ENCODE peak calls at places on chromosome 17, in four cellular contexts. N is neural progenitor cell, J is stomach, W is adrenal gland. G is an unnamed sample. For H3K9me3, the result is how much of the 10 kb centered on the place peaks cover.

GRCh38 chr17:20896153-20896649 is 146.6 kb downstream of the USP22 start:
- DNase-seq in N (no peak), J (peak), W (peak), G (no peak)

GRCh38 chr17:235831-236640 is 54.6 kb upstream of the DOC2B start:
- DNase-seq in N (no peak), J (no peak), W (peak), G (no peak)

GRCh38 chr17:6506679-6507231 is 49.6 kb downstream of the PITPNM3 start:
- DNase-seq in N (no peak), J (peak), W (no peak), G (no peak)

GRCh38 chr17:18314059-18314730 is 599 bp downstream of the TOP3A start:
- DNase-seq in N (peak), J (no peak), W (no peak), G (no peak)

GRCh38 chr17:29883497-29883896 is 46.5 kb downstream of the SSH2 start:
- DNase-seq in N (no peak), J (no peak), W (no peak), G (no peak)

GRCh38 chr17:40283662-40284061 is 4.0 kb upstream of the CDC6 start:
- DNase-seq in N (no peak), J (no peak), W (no peak), G (no peak)

GRCh38 chr17:80818871-80819270 is 172.8 kb upstream of the CHMP6 start:
- DNase-seq in N (no peak), J (no peak), W (no peak), G (no peak)

GRCh38 chr17:71632328-71632727 is 488.5 kb upstream of the SOX9 start:
- DNase-seq in N (no peak), J (no peak), W (no peak), G (no peak)

GRCh38 chr17:81037026-81037782 is 2.3 kb downstream of the BAIAP2 start:
- DNase-seq in N (no peak), J (peak), W (peak), G (no peak)

GRCh38 chr17:42920106-42920900 is 19.7 kb downstream of the G6PC1 start:
- DNase-seq in N (peak), J (no peak), W (no peak), G (no peak)

GRCh38 chr17:17990282-17990681 is 17.6 kb downstream of the DRC3 start:
- DNase-seq in N (no peak), J (no peak), W (peak), G (no peak)

GRCh38 chr17:2137342-2138098 is 82.6 kb downstream of the HIC1 start:
- DNase-seq in N (peak), J (no peak), W (peak), G (no peak)

GRCh38 chr17:50806141-50806643 is 29.2 kb upstream of the WFIKKN2 start:
- DNase-seq in N (peak), J (peak), W (no peak), G (no peak)

GRCh38 chr17:28271431-28271830 is 47.6 kb upstream of the TMEM97 start:
- DNase-seq in N (no peak), J (no peak), W (no peak), G (no peak)

GRCh38 chr17:17792551-17793377 is 44.0 kb downstream of the SREBF1 start:
- DNase-seq in N (peak), J (peak), W (peak), G (peak)

GRCh38 chr17:28746611-28747045 is 2.8 kb downstream of the TRAF4 start:
- DNase-seq in N (peak), J (peak), W (peak), G (no peak)

GRCh38 chr17:48357727-48358126 is 72.3 kb downstream of the SKAP1 start:
- DNase-seq in N (no peak), J (no peak), W (no peak), G (no peak)

GRCh38 chr17:47776330-47777197 is 43.5 kb downstream of the TBX21 start:
- DNase-seq in N (peak), J (no peak), W (no peak), G (no peak)

GRCh38 chr17:63433746-63434591 is 12.1 kb downstream of the CYB561 start:
- DNase-seq in N (no peak), J (peak), W (peak), G (no peak)

GRCh38 chr17:79788989-79789942 is 7.6 kb downstream of the CBX8 start:
- DNase-seq in N (peak), J (no peak), W (no peak), G (no peak)

GRCh38 chr17:78974635-78975591 is 4.8 kb downstream of the LGALS3BP start:
- DNase-seq in N (no peak), J (peak), W (peak), G (no peak)

GRCh38 chr17:43418441-43419374 is 19.9 kb downstream of the ARL4D start:
- DNase-seq in N (peak), J (no peak), W (peak), G (no peak)

GRCh38 chr17:81241648-81242420 is 2.7 kb downstream of the NDUFAF8 start:
- DNase-seq in N (peak), J (peak), W (peak), G (peak)

GRCh38 chr17:62809656-62810055 is 1.5 kb upstream of the MARCHF10 start:
- DNase-seq in N (no peak), J (no peak), W (no peak), G (no peak)

GRCh38 chr17:40909755-40910154 is 24.7 kb upstream of the KRT20 start:
- DNase-seq in N (no peak), J (no peak), W (no peak), G (no peak)

GRCh38 chr17:16952401-16952800 is 19.5 kb downstream of the TNFRSF13B start:
- DNase-seq in N (no peak), J (no peak), W (no peak), G (no peak)

GRCh38 chr17:77836557-77837041 is 121.9 kb upstream of the TNRC6C start:
- DNase-seq in N (no peak), J (no peak), W (no peak), G (no peak)

GRCh38 chr17:78132086-78132676 is 1.6 kb downstream of the TMC8 start:
- DNase-seq in N (no peak), J (peak), W (no peak), G (peak)

GRCh38 chr17:29292071-29292991 is 1.6 kb downstream of the NUFIP2 start:
- DNase-seq in N (peak), J (peak), W (peak), G (peak)

GRCh38 chr17:75864448-75864871 is 9.3 kb upstream of the WBP2 start:
- DNase-seq in N (peak), J (peak), W (peak), G (no peak)

GRCh38 chr17:49848739-49849138 is 870 bp upstream of the TAC4 start:
- DNase-seq in N (no peak), J (no peak), W (no peak), G (no peak)

GRCh38 chr17:79831367-79832210 is 7.7 kb downstream of the CBX4 start:
- DNase-seq in N (peak), J (peak), W (peak), G (no peak)

GRCh38 chr17:55394357-55395021 is 27.1 kb downstream of the MMD start:
- DNase-seq in N (no peak), J (no peak), W (no peak), G (no peak)

GRCh38 chr17:15470536-15470935 is 3.1 kb upstream of the CDRT4 start:
- DNase-seq in N (no peak), J (no peak), W (no peak), G (no peak)

GRCh38 chr17:47733047-47733413 is at the start of gene TBX21:
- DNase-seq in N (peak), J (peak), W (peak), G (peak)

GRCh38 chr17:36534117-36534880 is at the start of gene MYO19:
- DNase-seq in N (peak), J (peak), W (peak), G (peak)

GRCh38 chr17:47604268-47604927 is 45.3 kb upstream of the KPNB1 start:
- DNase-seq in N (no peak), J (no peak), W (no peak), G (no peak)

GRCh38 chr17:7982171-7982570 is 20.2 kb upstream of the GUCY2D start:
- DNase-seq in N (no peak), J (no peak), W (no peak), G (no peak)
- H3K27ac ChIP-seq in N (no peak), J (no peak), W (no peak), G (no peak)

GRCh38 chr17:67157732-67158639 is 87.0 kb downstream of the HELZ start:
- DNase-seq in N (peak), J (no peak), W (no peak), G (no peak)
- TF ChIP-seq CTCF in N (peak), J (no peak), W (peak), G (no peak)

GRCh38 chr17:74094651-74095050 is 108.8 kb upstream of the RPL38 start:
- DNase-seq in N (no peak), J (no peak), W (no peak), G (no peak)
- H3K9me3 ChIP-seq in N (under half), J (under half), W (under half), G (under half)

GRCh38 chr17:33438136-33438535 is 145.0 kb upstream of the ASIC2 start:
- DNase-seq in N (no peak), J (no peak), W (no peak), G (no peak)
- H3K27ac ChIP-seq in N (no peak), J (no peak), W (no peak), G (no peak)

DNA sequence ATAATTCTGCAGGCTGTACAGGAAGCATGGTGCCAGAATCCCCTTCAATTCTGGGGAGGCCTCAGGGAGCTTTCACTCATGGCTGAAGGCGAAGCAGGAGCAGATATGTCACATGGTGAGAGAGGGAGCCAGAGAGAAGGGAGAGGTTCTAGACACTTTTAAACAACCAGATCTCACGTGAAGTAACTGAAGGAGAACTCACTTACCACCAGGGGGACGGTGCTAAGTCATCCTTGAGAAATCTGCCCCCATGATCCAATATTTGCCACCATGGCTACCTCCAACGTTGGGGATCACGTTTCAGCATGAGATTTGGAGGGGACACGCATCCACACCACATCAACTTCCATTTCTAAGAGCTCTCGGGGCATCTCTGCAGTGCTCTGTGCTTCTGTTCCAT is 37.4 kb upstream of the GNA13 start:
- DNase-seq in N (no peak), J (no peak), W (no peak), G (no peak)
- TF ChIP-seq CTCF in N (no peak), J (no peak), W (no peak), G (no peak)

DNA sequence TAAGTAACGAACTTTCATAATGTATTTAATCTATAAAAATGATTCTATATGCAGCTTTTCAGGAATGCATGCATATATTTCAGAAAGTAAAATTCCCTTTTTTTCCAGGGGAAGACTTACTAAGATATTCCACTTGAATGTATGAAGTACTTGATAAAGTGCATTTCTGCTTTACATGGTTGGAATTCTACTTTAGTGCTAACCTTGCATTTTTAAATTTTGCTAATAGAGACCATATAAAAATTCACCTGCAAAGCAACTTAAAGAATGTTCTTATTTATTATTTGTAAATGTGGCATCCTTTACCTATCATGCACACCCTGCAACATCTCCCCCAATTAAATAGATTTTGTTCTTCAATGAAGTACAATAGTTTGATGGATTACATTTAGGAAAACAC is 392.8 kb downstream of the KCNJ2 start:
- DNase-seq in N (no peak), J (no peak), W (no peak), G (no peak)
- H3K9me3 ChIP-seq in N (under half), J (under half), W (under half), G (under half)

GRCh38 chr17:67143318-67143717 is 99.0 kb downstream of the CACNG1 start:
- DNase-seq in N (no peak), J (no peak), W (no peak), G (no peak)
- H3K27ac ChIP-seq in N (no peak), J (no peak), W (no peak), G (no peak)